ENCODE peak calls at places on chromosome 14, in five cellular contexts. One of them, this sample, is unnamed.

GRCh38 chr14:53630336-53630735 is 326.3 kb downstream of the BMP4 start:
- DNase-seq in IMR-90: no peak
- DNase-seq in HCT116: no peak
- DNase-seq in fibroblast of lung: peak
- DNase-seq in astrocyte: peak
- DNase-seq in this sample: no peak

GRCh38 chr14:104794099-104794498 is 1.4 kb downstream of the AKT1 start:
- DNase-seq in IMR-90: peak
- DNase-seq in HCT116: no peak
- DNase-seq in fibroblast of lung: peak
- DNase-seq in astrocyte: peak
- DNase-seq in this sample: peak

GRCh38 chr14:90551733-90552464 is 155.1 kb downstream of the CALM1 start:
- DNase-seq in IMR-90: no peak
- DNase-seq in HCT116: no peak
- DNase-seq in fibroblast of lung: no peak
- DNase-seq in astrocyte: no peak
- DNase-seq in this sample: no peak

GRCh38 chr14:105123981-105124836 is 44.4 kb downstream of the JAG2 start:
- DNase-seq in IMR-90: no peak
- DNase-seq in HCT116: no peak
- DNase-seq in fibroblast of lung: no peak
- DNase-seq in astrocyte: no peak
- DNase-seq in this sample: no peak

GRCh38 chr14:97028382-97028781 is 231.2 kb downstream of the VRK1 start:
- DNase-seq in IMR-90: no peak
- DNase-seq in HCT116: no peak
- DNase-seq in fibroblast of lung: no peak
- DNase-seq in astrocyte: no peak
- DNase-seq in this sample: no peak

GRCh38 chr14:99176156-99176945 is 95.6 kb downstream of the BCL11B start:
- DNase-seq in IMR-90: no peak
- DNase-seq in HCT116: no peak
- DNase-seq in fibroblast of lung: no peak
- DNase-seq in astrocyte: no peak
- DNase-seq in this sample: no peak

GRCh38 chr14:95993768-95994592 is 45.2 kb upstream of the C14orf132 start:
- DNase-seq in IMR-90: peak
- DNase-seq in HCT116: peak
- DNase-seq in fibroblast of lung: peak
- DNase-seq in astrocyte: peak
- DNase-seq in this sample: peak

GRCh38 chr14:99522457-99522891 is 41.3 kb downstream of the CCNK start:
- DNase-seq in IMR-90: peak
- DNase-seq in HCT116: no peak
- DNase-seq in fibroblast of lung: peak
- DNase-seq in astrocyte: peak
- DNase-seq in this sample: peak

GRCh38 chr14:71720978-71721624 is 211.1 kb upstream of the RGS6 start:
- DNase-seq in IMR-90: peak
- DNase-seq in HCT116: peak
- DNase-seq in fibroblast of lung: peak
- DNase-seq in astrocyte: peak
- DNase-seq in this sample: peak

GRCh38 chr14:78950654-78951053 is 780.5 kb downstream of the NRXN3 start:
- DNase-seq in IMR-90: peak
- DNase-seq in HCT116: no peak
- DNase-seq in fibroblast of lung: peak
- DNase-seq in astrocyte: peak
- DNase-seq in this sample: peak

GRCh38 chr14:87999282-87999681 is 5.7 kb upstream of the GPR65 start:
- DNase-seq in IMR-90: no peak
- DNase-seq in HCT116: no peak
- DNase-seq in fibroblast of lung: no peak
- DNase-seq in astrocyte: no peak
- DNase-seq in this sample: no peak

GRCh38 chr14:23460960-23461359 is 8.5 kb upstream of the NGDN start:
- DNase-seq in IMR-90: no peak
- DNase-seq in HCT116: no peak
- DNase-seq in fibroblast of lung: no peak
- DNase-seq in astrocyte: no peak
- DNase-seq in this sample: no peak

GRCh38 chr14:105219753-105220152 is 28.6 kb upstream of the BTBD6 start:
- DNase-seq in IMR-90: no peak
- DNase-seq in HCT116: no peak
- DNase-seq in fibroblast of lung: no peak
- DNase-seq in astrocyte: no peak
- DNase-seq in this sample: no peak

GRCh38 chr14:93880025-93880820 is 46.9 kb upstream of the FAM181A start:
- DNase-seq in IMR-90: no peak
- DNase-seq in HCT116: no peak
- DNase-seq in fibroblast of lung: peak
- DNase-seq in astrocyte: no peak
- DNase-seq in this sample: no peak

GRCh38 chr14:32896979-32897723 is 41.5 kb upstream of the NPAS3 start:
- DNase-seq in IMR-90: peak
- DNase-seq in HCT116: no peak
- DNase-seq in fibroblast of lung: peak
- DNase-seq in astrocyte: peak
- DNase-seq in this sample: no peak

GRCh38 chr14:36647827-36648753 is 13.6 kb upstream of the PAX9 start:
- DNase-seq in IMR-90: peak
- DNase-seq in HCT116: no peak
- DNase-seq in fibroblast of lung: peak
- DNase-seq in astrocyte: peak
- DNase-seq in this sample: peak

GRCh38 chr14:103700753-103701490 is 14.3 kb downstream of the XRCC3 start:
- DNase-seq in IMR-90: no peak
- DNase-seq in HCT116: no peak
- DNase-seq in fibroblast of lung: no peak
- DNase-seq in astrocyte: no peak
- DNase-seq in this sample: no peak

GRCh38 chr14:52609445-52610044 is 56.9 kb downstream of the GPR137C start:
- DNase-seq in IMR-90: no peak
- DNase-seq in HCT116: no peak
- DNase-seq in fibroblast of lung: no peak
- DNase-seq in astrocyte: no peak
- DNase-seq in this sample: no peak

GRCh38 chr14:88128811-88129210 is 123.9 kb downstream of the GPR65 start:
- DNase-seq in IMR-90: no peak
- DNase-seq in HCT116: no peak
- DNase-seq in fibroblast of lung: peak
- DNase-seq in astrocyte: no peak
- DNase-seq in this sample: no peak

GRCh38 chr14:51367600-51367931 is 127.5 kb downstream of the TMX1 start:
- DNase-seq in IMR-90: peak
- DNase-seq in HCT116: no peak
- DNase-seq in fibroblast of lung: peak
- DNase-seq in astrocyte: peak
- DNase-seq in this sample: no peak

GRCh38 chr14:105283028-105283427 is 17.8 kb downstream of the BRF1 start:
- DNase-seq in IMR-90: no peak
- DNase-seq in HCT116: no peak
- DNase-seq in fibroblast of lung: no peak
- DNase-seq in astrocyte: no peak
- DNase-seq in this sample: no peak

GRCh38 chr14:23414906-23415820 is 7.1 kb upstream of the MYH6 start:
- DNase-seq in IMR-90: no peak
- DNase-seq in HCT116: no peak
- DNase-seq in fibroblast of lung: no peak
- DNase-seq in astrocyte: no peak
- DNase-seq in this sample: no peak

GRCh38 chr14:52602131-52602530 is 49.5 kb downstream of the GPR137C start:
- DNase-seq in IMR-90: no peak
- DNase-seq in HCT116: no peak
- DNase-seq in fibroblast of lung: no peak
- DNase-seq in astrocyte: no peak
- DNase-seq in this sample: no peak

GRCh38 chr14:43939836-43940235 is 567.2 kb downstream of the FSCB start:
- DNase-seq in IMR-90: no peak
- DNase-seq in HCT116: no peak
- DNase-seq in fibroblast of lung: no peak
- DNase-seq in astrocyte: no peak
- DNase-seq in this sample: no peak

GRCh38 chr14:76772300-76773187 is 11.3 kb downstream of the VASH1 start:
- DNase-seq in IMR-90: peak
- DNase-seq in HCT116: no peak
- DNase-seq in fibroblast of lung: peak
- DNase-seq in astrocyte: peak
- DNase-seq in this sample: peak

GRCh38 chr14:30875788-30876053 is 1.4 kb downstream of the COCH start:
- DNase-seq in IMR-90: no peak
- DNase-seq in HCT116: no peak
- DNase-seq in fibroblast of lung: no peak
- DNase-seq in astrocyte: no peak
- DNase-seq in this sample: no peak
- H3K4me2 ChIP-seq in IMR-90: no peak
- H3K4me2 ChIP-seq in HCT116: no peak
- H3K4me2 ChIP-seq in fibroblast of lung: no peak
- H3K4me2 ChIP-seq in astrocyte: peak
- H3K4me2 ChIP-seq in this sample: peak

DNA sequence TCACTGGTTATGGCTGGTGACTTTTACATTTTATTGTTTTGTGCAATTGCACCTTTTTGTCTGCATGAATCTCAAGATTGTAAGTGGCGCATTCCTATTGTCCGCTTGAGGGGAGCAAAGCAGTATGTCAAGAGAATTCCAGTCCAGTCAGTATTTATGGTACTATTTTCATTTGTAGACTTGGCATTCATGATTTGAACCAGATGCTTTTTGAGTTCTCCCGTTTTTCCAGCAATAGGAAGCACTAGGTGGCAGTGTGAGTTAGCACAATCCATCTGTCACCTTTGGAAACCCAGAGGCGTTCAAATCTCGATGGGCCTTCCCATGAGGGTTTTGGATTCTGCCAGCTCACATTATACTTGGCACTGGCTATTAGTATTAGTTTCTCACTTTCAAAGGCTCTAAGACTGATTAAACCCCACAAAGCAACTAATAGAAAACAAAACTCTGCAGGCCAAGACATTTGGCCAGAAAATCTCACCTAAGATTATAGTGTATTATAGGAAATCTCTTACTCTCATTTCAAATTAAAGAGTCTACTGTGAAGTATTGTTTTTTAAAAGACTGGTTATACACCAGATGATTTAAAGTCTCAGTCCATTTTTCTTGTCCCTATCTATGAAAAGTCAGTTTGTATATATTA is 2.2 kb downstream of the DACT1 start:
- DNase-seq in IMR-90: peak
- DNase-seq in HCT116: peak
- DNase-seq in fibroblast of lung: peak
- DNase-seq in astrocyte: peak
- DNase-seq in this sample: peak
- H3K4me3 ChIP-seq in IMR-90: peak
- H3K4me3 ChIP-seq in HCT116: no peak
- H3K4me3 ChIP-seq in fibroblast of lung: peak
- H3K4me3 ChIP-seq in astrocyte: peak
- H3K4me3 ChIP-seq in this sample: peak

GRCh38 chr14:57879516-57879915 is 13.6 kb upstream of the SLC35F4 start:
- DNase-seq in IMR-90: no peak
- DNase-seq in HCT116: no peak
- DNase-seq in fibroblast of lung: no peak
- DNase-seq in astrocyte: no peak
- DNase-seq in this sample: no peak

GRCh38 chr14:57883061-57883460 is 17.2 kb upstream of the SLC35F4 start:
- DNase-seq in IMR-90: no peak
- DNase-seq in HCT116: no peak
- DNase-seq in fibroblast of lung: no peak
- DNase-seq in astrocyte: no peak
- DNase-seq in this sample: no peak

GRCh38 chr14:57889245-57889644 is 23.4 kb upstream of the SLC35F4 start:
- DNase-seq in IMR-90: no peak
- DNase-seq in HCT116: no peak
- DNase-seq in fibroblast of lung: peak
- DNase-seq in astrocyte: peak
- DNase-seq in this sample: peak

DNA sequence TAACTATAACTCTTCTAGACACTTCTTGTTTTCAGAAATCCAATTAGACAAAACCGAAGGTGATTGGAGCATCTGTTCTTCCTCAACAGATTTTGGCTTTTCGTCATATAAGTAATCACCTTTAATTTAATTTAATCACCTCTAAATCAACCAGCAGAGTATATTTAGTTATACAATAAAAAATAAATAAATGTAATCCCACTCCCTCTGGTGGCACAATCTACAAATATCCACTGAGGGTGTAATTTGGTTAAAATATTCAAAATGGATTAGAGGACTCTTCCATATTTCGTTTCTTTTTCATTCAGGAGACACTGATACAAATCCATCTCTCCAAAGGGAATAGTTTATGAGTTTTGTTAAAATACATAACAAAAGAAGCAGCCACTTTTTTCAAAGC is 18.3 kb upstream of the SLC35F4 start:
- DNase-seq in IMR-90: no peak
- DNase-seq in HCT116: no peak
- DNase-seq in fibroblast of lung: no peak
- DNase-seq in astrocyte: no peak
- DNase-seq in this sample: no peak
- TF ChIP-seq CTCF in IMR-90: peak
- TF ChIP-seq CTCF in HCT116: peak
- TF ChIP-seq CTCF in fibroblast of lung: peak
- TF ChIP-seq CTCF in astrocyte: no peak
- TF ChIP-seq CTCF in this sample: peak

GRCh38 chr14:68622856-68623255 is 170.0 kb downstream of the ZFP36L1 start:
- DNase-seq in IMR-90: no peak
- DNase-seq in HCT116: no peak
- DNase-seq in fibroblast of lung: no peak
- DNase-seq in astrocyte: no peak
- DNase-seq in this sample: no peak
- H3K4me2 ChIP-seq in IMR-90: no peak
- H3K4me2 ChIP-seq in HCT116: no peak
- H3K4me2 ChIP-seq in fibroblast of lung: no peak
- H3K4me2 ChIP-seq in astrocyte: no peak
- H3K4me2 ChIP-seq in this sample: no peak

DNA sequence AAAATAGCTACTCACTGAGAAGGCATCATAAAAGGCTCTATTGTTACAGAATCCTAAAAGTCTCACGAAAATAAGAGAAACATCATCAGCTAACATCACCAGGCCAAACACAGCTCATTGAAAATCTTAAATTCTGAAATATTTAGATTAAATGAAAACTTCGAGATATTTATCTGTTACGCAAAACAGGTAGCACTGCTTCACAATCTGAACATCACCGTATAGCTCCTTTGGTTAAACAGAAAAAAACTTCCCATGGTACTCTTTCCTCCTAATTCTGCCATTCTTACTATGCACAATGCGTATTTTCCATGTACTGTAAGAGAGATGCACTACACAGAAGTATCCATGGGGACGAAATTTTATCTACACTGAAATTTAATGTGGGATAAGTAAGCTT is 2.1 kb downstream of the SGPP1 start:
- DNase-seq in IMR-90: peak
- DNase-seq in HCT116: no peak
- DNase-seq in fibroblast of lung: no peak
- DNase-seq in astrocyte: no peak
- DNase-seq in this sample: no peak
- H3K4me3 ChIP-seq in IMR-90: peak
- H3K4me3 ChIP-seq in HCT116: no peak
- H3K4me3 ChIP-seq in fibroblast of lung: peak
- H3K4me3 ChIP-seq in astrocyte: peak
- H3K4me3 ChIP-seq in this sample: peak